ENCODE peak calls at places on chromosome 13, in seven cellular contexts. N, T, B, A, G, P and S are unnamed samples.

GRCh38 chr13:78121459-78122348 is 203.1 kb upstream of the EDNRB start:
- DNase-seq in T (peak; percentile 53), N (no peak), G (no peak), P (no peak), A (no peak), B (peak; percentile 33), S (peak; percentile 64)

GRCh38 chr13:35349673-35350278 is 126.7 kb downstream of the MAB21L1 start:
- DNase-seq in A (no peak), B (no peak), G (no peak), T (peak; percentile 21), N (no peak), P (no peak), S (peak; percentile 50)

GRCh38 chr13:106376411-106377112 is 158.9 kb downstream of the EFNB2 start:
- DNase-seq in N (peak; percentile 67), P (no peak), B (no peak), G (peak; percentile 67), A (peak; percentile 70), T (no peak), S (peak; percentile 91)

GRCh38 chr13:110559986-110560385 is 1.5 kb downstream of the RAB20 start:
- DNase-seq in P (no peak), T (no peak), A (no peak), N (no peak), G (no peak), B (no peak), S (peak; percentile 59)

GRCh38 chr13:50677687-50678463 is 165.6 kb downstream of the DLEU7 start:
- DNase-seq in A (no peak), P (no peak), N (no peak), G (no peak), B (no peak), T (no peak), S (peak; percentile 37)

GRCh38 chr13:25943666-25944065 is 108.2 kb downstream of the SHISA2 start:
- DNase-seq in G (no peak), N (no peak), P (no peak), T (no peak), A (no peak), B (peak; percentile 87), S (no peak)

GRCh38 chr13:88507909-88508308 is 836.7 kb downstream of the SLITRK5 start:
- DNase-seq in B (no peak), A (no peak), N (no peak), G (no peak), P (no peak), T (no peak), S (no peak)

GRCh38 chr13:66224644-66225043 is 1005.5 kb downstream of the PCDH9 start:
- DNase-seq in G (no peak), T (no peak), P (peak; percentile 62), B (no peak), N (no peak), A (no peak), S (no peak)

GRCh38 chr13:44629465-44630183 is 53.5 kb upstream of the TSC22D1 start:
- DNase-seq in P (no peak), G (no peak), T (no peak), N (no peak), B (no peak), A (no peak), S (peak; percentile 6)

GRCh38 chr13:80082396-80083096 is 258.4 kb downstream of the SPRY2 start:
- DNase-seq in N (no peak), T (no peak), G (no peak), B (no peak), P (no peak), A (no peak), S (peak; percentile 34)

GRCh38 chr13:32581177-32581786 is 5.0 kb upstream of the PDS5B start:
- DNase-seq in P (no peak), B (no peak), N (no peak), T (no peak), A (no peak), G (no peak), S (peak; percentile 44)

GRCh38 chr13:32443111-32443510 is 15.2 kb upstream of the N4BP2L1 start:
- DNase-seq in A (no peak), T (peak; percentile 10), P (no peak), B (no peak), N (no peak), G (no peak), S (peak; percentile 39)

GRCh38 chr13:97125051-97125809 is 96.9 kb upstream of the MBNL2 start:
- DNase-seq in N (no peak), P (no peak), G (peak; percentile 80), T (peak; percentile 35), B (no peak), A (no peak), S (peak; percentile 80)

GRCh38 chr13:27964741-27965323 is 4.3 kb downstream of the CDX2 start:
- DNase-seq in N (no peak), T (no peak), B (no peak), G (no peak), A (no peak), P (no peak), S (no peak)

GRCh38 chr13:35797244-35797643 is 320.8 kb upstream of the MAB21L1 start:
- DNase-seq in P (no peak), B (no peak), T (no peak), G (no peak), A (no peak), N (no peak), S (no peak)

GRCh38 chr13:52371736-52372247 is 34.2 kb downstream of the THSD1 start:
- DNase-seq in G (no peak), N (no peak), A (no peak), B (no peak), T (no peak), P (no peak), S (peak; percentile 59)

GRCh38 chr13:43666403-43666802 is 120.4 kb downstream of the ENOX1 start:
- DNase-seq in A (no peak), N (no peak), G (no peak), T (no peak), P (no peak), B (no peak), S (no peak)

GRCh38 chr13:51125495-51126226 is 14.6 kb upstream of the C13orf42 start:
- DNase-seq in G (no peak), N (peak; percentile 26), B (peak; percentile 29), P (peak; percentile 75), T (peak; percentile 71), A (no peak), S (peak; percentile 61)

GRCh38 chr13:48069573-48069972 is 25.3 kb downstream of the MED4 start:
- DNase-seq in A (no peak), B (no peak), G (no peak), P (no peak), T (no peak), N (no peak), S (no peak)

GRCh38 chr13:97535619-97536018 is 101.7 kb downstream of the RAP2A start:
- DNase-seq in A (no peak), T (no peak), P (no peak), B (no peak), G (no peak), N (no peak), S (peak; percentile 48)

GRCh38 chr13:59979589-59979988 is 184.1 kb downstream of the DIAPH3 start:
- DNase-seq in T (no peak), A (no peak), B (no peak), P (no peak), G (no peak), N (no peak), S (no peak)

GRCh38 chr13:24254151-24254810 is 55.1 kb upstream of the C1QTNF9 start:
- DNase-seq in G (no peak), B (peak; percentile 93), T (peak; percentile 35), P (no peak), A (no peak), N (peak; percentile 10), S (no peak)
- H3K27ac ChIP-seq in G (no peak overlapping the region), B (peak overlapping the region; percentile 74), T (no peak overlapping the region), P (no peak overlapping the region), A (no peak overlapping the region), N (no peak overlapping the region), S (no peak overlapping the region)

DNA sequence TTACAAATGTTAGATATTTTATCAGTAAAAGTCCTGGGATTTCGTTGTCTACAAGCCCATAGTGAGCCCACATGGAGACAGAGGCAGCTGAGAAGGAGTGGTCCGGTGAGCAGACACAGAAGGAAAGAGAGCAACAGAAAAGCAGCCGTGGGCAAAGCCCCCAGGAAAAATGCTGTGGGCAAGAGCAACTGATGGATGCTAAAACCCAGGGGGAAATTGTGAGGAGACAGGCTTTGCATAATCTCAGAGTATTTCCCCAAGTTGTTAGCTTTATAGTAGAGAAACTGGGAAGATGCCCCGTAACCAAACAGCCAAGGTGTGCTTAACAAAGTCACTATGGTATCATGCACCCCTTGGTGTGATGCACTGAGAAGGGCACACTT is 35.1 kb downstream of the GJA3 start:
- DNase-seq in A (no peak), P (peak; percentile 5), N (no peak), B (no peak), G (no peak), T (no peak), S (no peak)
- H3K27ac ChIP-seq in A (peak overlapping the region; percentile 90), P (no peak overlapping the region), N (no peak overlapping the region), B (peak overlapping the region; percentile 85), G (no peak overlapping the region), T (no peak overlapping the region), S (no peak overlapping the region)

DNA sequence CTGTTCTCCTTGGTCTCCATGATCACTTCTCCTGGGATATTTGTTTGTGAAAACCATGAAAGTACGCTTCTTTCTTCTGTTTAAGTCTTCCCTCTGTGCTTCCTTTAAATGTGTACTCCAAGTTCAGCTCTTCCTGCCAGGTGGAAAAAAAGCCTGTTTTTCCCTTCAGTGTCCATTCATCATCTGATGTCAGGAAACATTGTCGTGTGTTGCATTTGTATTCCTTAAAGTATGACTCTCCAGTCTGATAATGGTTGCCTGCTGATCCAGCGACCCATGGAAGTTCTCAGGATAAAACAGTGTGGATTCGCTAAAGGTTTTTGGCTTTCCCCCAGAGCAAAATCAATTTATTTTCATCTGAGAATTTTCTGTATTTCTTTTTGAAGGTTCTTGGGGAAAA is 22.3 kb downstream of the SACS start:
- DNase-seq in P (no peak), A (no peak), N (no peak), T (no peak), B (no peak), G (no peak), S (no peak)
- H3K27ac ChIP-seq in P (no peak overlapping the region), A (no peak overlapping the region), N (no peak overlapping the region), T (no peak overlapping the region), B (no peak overlapping the region), G (no peak overlapping the region), S (no peak overlapping the region)

GRCh38 chr13:95620498-95621140 is 23.9 kb downstream of the DZIP1 start:
- DNase-seq in P (no peak), A (no peak), B (no peak), G (no peak), N (no peak), T (no peak), S (no peak)
- H3K27ac ChIP-seq in P (no peak overlapping the region), A (no peak overlapping the region), B (no peak overlapping the region), G (no peak overlapping the region), N (no peak overlapping the region), T (no peak overlapping the region), S (no peak overlapping the region)